ENCODE peak calls at places on chromosome 21, in ten cellular contexts. B, R, T, A, G, C, U, P, E and Z are unnamed samples.

GRCh38 chr21:30194701-30195299 is 21.1 kb downstream of the CLDN8 start:
- DNase-seq in A (no peak), C (no peak), E (peak), G (no peak), P (no peak), B (no peak), T (peak), U (no peak), R (peak), Z (peak)

GRCh38 chr21:46564391-46564790 is 40.5 kb downstream of the S100B start:
- DNase-seq in P (no peak), A (no peak), C (no peak), G (peak), U (no peak), R (no peak), E (peak), T (no peak), B (no peak), Z (no peak)

GRCh38 chr21:44905725-44906084 is 15.0 kb downstream of the ITGB2 start:
- DNase-seq in G (no peak), B (no peak), P (no peak), R (no peak), U (no peak), C (no peak), A (no peak), T (no peak), E (no peak), Z (no peak)

GRCh38 chr21:27423073-27423472 is 456.2 kb upstream of the ADAMTS5 start:
- DNase-seq in R (no peak), P (no peak), U (no peak), A (no peak), C (peak), E (no peak), G (peak), B (peak), T (no peak), Z (no peak)

GRCh38 chr21:39842741-39843146 is 24.5 kb upstream of the PCP4 start:
- DNase-seq in G (no peak), B (no peak), P (no peak), R (no peak), C (no peak), T (no peak), U (no peak), E (no peak), A (no peak), Z (no peak)

GRCh38 chr21:37849703-37850102 is 66.6 kb downstream of the KCNJ6 start:
- DNase-seq in C (peak), P (no peak), B (no peak), R (no peak), U (no peak), T (no peak), E (no peak), A (no peak), G (no peak), Z (no peak)

GRCh38 chr21:25909341-25909740 is 174.6 kb downstream of the GABPA start:
- DNase-seq in R (no peak), B (no peak), T (no peak), U (no peak), E (no peak), C (no peak), P (no peak), A (no peak), G (no peak), Z (no peak)

GRCh38 chr21:35273331-35273730 is 224.2 kb upstream of the RUNX1 start:
- DNase-seq in P (no peak), R (no peak), A (no peak), G (no peak), T (no peak), U (no peak), B (no peak), E (no peak), C (no peak), Z (no peak)

GRCh38 chr21:14870841-14871126 is 194.0 kb downstream of the NRIP1 start:
- DNase-seq in P (no peak), U (no peak), B (no peak), A (no peak), G (no peak), R (no peak), T (no peak), C (no peak), E (no peak), Z (no peak)

GRCh38 chr21:29504751-29505321 is 206.1 kb downstream of the BACH1 start:
- DNase-seq in E (no peak), U (no peak), A (no peak), R (no peak), G (no peak), C (peak), P (no peak), T (no peak), B (no peak), Z (no peak)

GRCh38 chr21:41460578-41461527 is 34.8 kb downstream of the MX1 start:
- DNase-seq in P (peak), A (peak), C (peak), G (peak), E (peak), R (peak), B (peak), U (peak), T (peak), Z (peak)

GRCh38 chr21:41133896-41134522 is 34.0 kb upstream of the BACE2 start:
- DNase-seq in U (no peak), B (no peak), G (peak), T (peak), P (no peak), R (no peak), C (peak), E (no peak), A (no peak), Z (no peak)

GRCh38 chr21:41973861-41974751 is 20.3 kb upstream of the C2CD2 start:
- DNase-seq in E (no peak), B (peak), T (no peak), C (peak), G (no peak), A (no peak), R (peak), P (no peak), U (no peak), Z (peak)

GRCh38 chr21:38438476-38438893 is 59.8 kb downstream of the ERG start:
- DNase-seq in E (no peak), T (no peak), P (no peak), A (no peak), B (peak), C (peak), G (peak), U (no peak), R (no peak), Z (no peak)

GRCh38 chr21:26154776-26155175 is 15.8 kb downstream of the APP start:
- DNase-seq in C (no peak), B (no peak), A (no peak), P (no peak), U (no peak), G (no peak), R (no peak), E (no peak), T (no peak), Z (no peak)

GRCh38 chr21:19228241-19228640 is 824.7 kb upstream of the TMPRSS15 start:
- DNase-seq in P (no peak), A (no peak), G (no peak), E (no peak), U (no peak), B (no peak), T (no peak), C (no peak), R (no peak), Z (no peak)

GRCh38 chr21:42525228-42525604 is 11.6 kb downstream of the SLC37A1 start:
- DNase-seq in R (no peak), C (no peak), P (no peak), T (no peak), U (no peak), G (no peak), A (no peak), E (no peak), B (no peak), Z (no peak)

GRCh38 chr21:44990921-44991320 is 51.1 kb downstream of the SLX9 start:
- DNase-seq in U (no peak), T (no peak), A (no peak), P (no peak), R (no peak), G (no peak), C (no peak), B (no peak), E (no peak), Z (no peak)

GRCh38 chr21:16308269-16308668 is 578.5 kb downstream of the USP25 start:
- DNase-seq in G (no peak), A (no peak), B (no peak), C (peak), R (no peak), E (peak), P (no peak), U (no peak), T (no peak), Z (no peak)

GRCh38 chr21:46093668-46094400 is 4.1 kb upstream of the COL6A2 start:
- DNase-seq in C (no peak), G (no peak), B (no peak), T (no peak), R (no peak), U (no peak), A (no peak), P (no peak), E (no peak), Z (no peak)

GRCh38 chr21:36910581-36911307 is 55.7 kb downstream of the HLCS start:
- DNase-seq in B (no peak), T (no peak), R (no peak), P (no peak), G (no peak), E (no peak), U (no peak), A (no peak), C (peak), Z (no peak)

GRCh38 chr21:45574691-45575090 is 32.5 kb upstream of the SLC19A1 start:
- DNase-seq in T (no peak), G (no peak), C (no peak), A (no peak), E (no peak), U (no peak), B (peak), P (no peak), R (no peak), Z (no peak)

GRCh38 chr21:27525780-27526179 is 558.9 kb upstream of the ADAMTS5 start:
- DNase-seq in B (no peak), G (no peak), A (no peak), P (no peak), C (no peak), U (no peak), E (no peak), T (no peak), R (no peak), Z (no peak)

GRCh38 chr21:33403128-33403785 is at the start of gene IFNGR2:
- DNase-seq in C (peak), G (no peak), P (peak), E (no peak), T (peak), A (no peak), B (no peak), U (peak), R (peak), Z (peak)

GRCh38 chr21:36691539-36692124 is 7.3 kb upstream of the SIM2 start:
- DNase-seq in A (no peak), R (no peak), T (peak), E (no peak), U (no peak), B (no peak), P (no peak), C (no peak), G (no peak), Z (no peak)

GRCh38 chr21:42474043-42474831 is 21.8 kb downstream of the RSPH1 start:
- DNase-seq in U (no peak), A (no peak), C (peak), E (no peak), G (no peak), B (no peak), P (no peak), T (no peak), R (no peak), Z (no peak)

GRCh38 chr21:41651830-41652229 is 115.0 kb downstream of the RIPK4 start:
- DNase-seq in B (no peak), E (no peak), R (no peak), G (no peak), C (peak), A (no peak), P (no peak), T (no peak), U (no peak), Z (no peak)

GRCh38 chr21:35274923-35275322 is 225.8 kb upstream of the RUNX1 start:
- DNase-seq in U (no peak), C (no peak), R (no peak), E (no peak), G (no peak), T (no peak), P (no peak), B (no peak), A (no peak), Z (no peak)

GRCh38 chr21:42973309-42973990 is 912 bp upstream of the PKNOX1 start:
- DNase-seq in B (no peak), R (no peak), A (no peak), P (no peak), U (no peak), C (no peak), G (no peak), E (no peak), T (no peak), Z (no peak)

GRCh38 chr21:46038871-46039397 is 57.4 kb downstream of the COL6A1 start:
- DNase-seq in P (no peak), C (peak), B (peak), R (no peak), T (no peak), E (no peak), U (no peak), A (no peak), G (no peak), Z (no peak)

GRCh38 chr21:14454642-14455009 is 71.7 kb upstream of the HSPA13 start:
- DNase-seq in E (no peak), C (no peak), R (no peak), U (no peak), G (no peak), T (no peak), B (no peak), A (no peak), P (no peak), Z (no peak)

GRCh38 chr21:35664683-35665082 is 395.6 kb downstream of the SETD4 start:
- DNase-seq in T (no peak), P (no peak), R (no peak), G (no peak), E (no peak), C (no peak), U (no peak), A (no peak), B (no peak), Z (peak)

GRCh38 chr21:31201548-31201947 is 142.5 kb downstream of the TIAM1 start:
- DNase-seq in R (no peak), P (no peak), U (no peak), A (no peak), E (no peak), B (no peak), G (no peak), C (no peak), T (no peak), Z (no peak)

GRCh38 chr21:44395260-44395659 is 41.8 kb downstream of the TRPM2 start:
- DNase-seq in B (no peak), A (no peak), R (no peak), C (no peak), G (no peak), P (no peak), E (no peak), U (no peak), T (no peak), Z (no peak)

GRCh38 chr21:38234395-38235142 is 22.2 kb upstream of the KCNJ15 start:
- DNase-seq in E (no peak), T (no peak), P (no peak), A (no peak), B (no peak), G (no peak), U (no peak), R (no peak), C (no peak), Z (no peak)

GRCh38 chr21:25721987-25722386 is 12.7 kb downstream of the ATP5PF start:
- DNase-seq in R (no peak), P (no peak), B (no peak), C (no peak), T (no peak), E (no peak), U (no peak), G (no peak), A (no peak), Z (no peak)

GRCh38 chr21:16427587-16428087 is 697.9 kb downstream of the USP25 start:
- DNase-seq in G (no peak), C (no peak), U (no peak), A (no peak), B (no peak), P (no peak), T (no peak), R (no peak), E (no peak), Z (no peak)

GRCh38 chr21:29231781-29232548 is 66.8 kb upstream of the BACH1 start:
- DNase-seq in E (no peak), C (no peak), B (no peak), R (no peak), P (no peak), A (no peak), G (no peak), U (no peak), T (no peak), Z (no peak)